ENCODE peak calls at places on chromosomes 16 and 17, in four cellular contexts. P, N, V and J are unnamed samples.

GRCh38 chr17:17320188-17320910 is 17.2 kb downstream of the NT5M start:
- DNase-seq in N (no peak), V (no peak), P (no peak), J (no peak)

GRCh38 chr17:78242024-78242742 is 10.8 kb downstream of the TMEM235 start:
- DNase-seq in V (no peak), N (no peak), P (peak; percentile 73), J (no peak)

GRCh38 chr17:74569392-74570003 is 2.2 kb upstream of the CD300H start:
- DNase-seq in P (no peak), V (no peak), N (no peak), J (peak; percentile 96)

GRCh38 chr17:72031219-72031906 is 89.5 kb upstream of the SOX9 start:
- DNase-seq in V (no peak), P (no peak), N (no peak), J (no peak)

GRCh38 chr17:71741836-71742235 is 379.0 kb upstream of the SOX9 start:
- DNase-seq in P (no peak), N (no peak), V (no peak), J (no peak)

GRCh38 chr17:7417056-7417655 is 3.0 kb upstream of the SPEM1 start:
- DNase-seq in N (no peak), V (no peak), P (no peak), J (no peak)

GRCh38 chr17:752620-753219 is 656 bp upstream of the GEMIN4 start:
- DNase-seq in N (peak; percentile 75), V (no peak), P (no peak), J (peak; percentile 80)

GRCh38 chr16:11233727-11234376 is 22.2 kb downstream of the SOCS1 start:
- DNase-seq in V (no peak), N (no peak), P (no peak), J (no peak)

GRCh38 chr17:12568358-12569251 is 97.1 kb upstream of the MYOCD start:
- DNase-seq in P (peak; percentile 13), N (no peak), V (no peak), J (no peak)

GRCh38 chr17:61325382-61326073 is 74.1 kb upstream of the TBX2 start:
- DNase-seq in N (no peak), P (no peak), V (no peak), J (peak; percentile 30)

GRCh38 chr16:25481636-25482035 is 210.1 kb upstream of the HS3ST4 start:
- DNase-seq in V (no peak), N (no peak), P (no peak), J (no peak)

GRCh38 chr16:22092143-22092933 is at the start of gene VWA3A:
- DNase-seq in P (no peak), N (no peak), V (no peak), J (peak; percentile 56)

GRCh38 chr16:66344533-66345145 is 21.9 kb upstream of the CDH5 start:
- DNase-seq in V (no peak), P (no peak), N (no peak), J (peak; percentile 67)

GRCh38 chr16:65950211-65950610 is 416.3 kb upstream of the CDH5 start:
- DNase-seq in N (no peak), V (no peak), P (no peak), J (no peak)

GRCh38 chr16:75019007-75019406 is 20.2 kb downstream of the ZNRF1 start:
- DNase-seq in P (peak; percentile 29), V (no peak), N (no peak), J (no peak)

DNA sequence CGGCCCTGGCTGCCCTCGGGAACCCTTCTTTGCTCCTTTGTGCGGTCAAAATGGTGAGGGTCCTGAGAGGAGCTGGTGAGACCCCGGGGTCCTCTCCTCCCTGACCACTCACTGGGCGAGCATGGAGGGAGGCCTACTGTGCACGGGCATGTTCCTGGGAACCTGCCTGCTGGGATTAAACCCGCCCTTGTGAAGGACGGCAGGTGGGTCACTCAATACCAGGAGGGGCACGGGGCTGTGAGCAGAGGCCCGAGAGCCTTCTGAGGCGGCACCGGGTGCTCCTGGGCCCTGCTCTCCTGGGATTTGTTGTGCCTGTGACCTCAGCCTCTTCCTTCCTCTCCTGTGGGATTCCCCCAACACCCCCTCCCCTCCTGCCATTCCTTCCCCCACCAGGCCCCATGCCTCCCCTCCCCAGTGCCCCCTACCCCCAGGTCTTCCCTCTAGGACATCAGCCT is 19.7 kb downstream of the METRNL start:
- DNase-seq in P (no peak), N (no peak), V (no peak), J (no peak)
- H3K4me3 ChIP-seq in P (no peak overlapping the region), N (peak overlapping the region; percentile 58), V (no peak overlapping the region), J (no peak overlapping the region)

DNA sequence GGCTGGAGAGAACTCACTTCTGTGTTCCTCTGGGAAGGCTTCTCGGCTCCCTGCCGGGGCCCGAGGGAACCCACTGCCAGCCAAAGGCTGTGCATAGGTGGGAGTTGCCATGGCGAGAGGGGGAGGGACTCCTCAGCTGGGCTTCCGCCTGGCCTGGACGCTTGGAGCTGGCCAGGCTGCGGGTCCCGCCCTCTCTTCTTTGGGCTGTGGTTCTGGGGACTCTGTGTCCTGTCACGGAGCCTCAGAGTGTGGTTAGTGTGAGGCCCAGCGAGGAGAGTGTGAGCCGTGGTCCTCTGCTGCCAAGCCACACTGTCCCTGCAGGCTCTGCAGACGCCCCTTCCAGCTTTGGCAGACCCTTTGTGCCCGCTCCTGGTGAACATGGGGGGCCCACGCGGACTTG is 123.1 kb downstream of the OR1D5 start:
- DNase-seq in N (peak; percentile 70), V (no peak), P (no peak), J (no peak)
- H3K4me3 ChIP-seq in N (peak overlapping the region; percentile 34), V (no peak overlapping the region), P (no peak overlapping the region), J (no peak overlapping the region)

GRCh38 chr16:50065241-50065623 is 538 bp upstream of the HEATR3 start:
- DNase-seq in P (no peak), V (no peak), N (no peak), J (no peak)
- H3K4me3 ChIP-seq in P (peak overlapping the region; percentile 42), V (peak overlapping the region; percentile 54), N (peak overlapping the region; percentile 94), J (peak overlapping the region; percentile 98)

DNA sequence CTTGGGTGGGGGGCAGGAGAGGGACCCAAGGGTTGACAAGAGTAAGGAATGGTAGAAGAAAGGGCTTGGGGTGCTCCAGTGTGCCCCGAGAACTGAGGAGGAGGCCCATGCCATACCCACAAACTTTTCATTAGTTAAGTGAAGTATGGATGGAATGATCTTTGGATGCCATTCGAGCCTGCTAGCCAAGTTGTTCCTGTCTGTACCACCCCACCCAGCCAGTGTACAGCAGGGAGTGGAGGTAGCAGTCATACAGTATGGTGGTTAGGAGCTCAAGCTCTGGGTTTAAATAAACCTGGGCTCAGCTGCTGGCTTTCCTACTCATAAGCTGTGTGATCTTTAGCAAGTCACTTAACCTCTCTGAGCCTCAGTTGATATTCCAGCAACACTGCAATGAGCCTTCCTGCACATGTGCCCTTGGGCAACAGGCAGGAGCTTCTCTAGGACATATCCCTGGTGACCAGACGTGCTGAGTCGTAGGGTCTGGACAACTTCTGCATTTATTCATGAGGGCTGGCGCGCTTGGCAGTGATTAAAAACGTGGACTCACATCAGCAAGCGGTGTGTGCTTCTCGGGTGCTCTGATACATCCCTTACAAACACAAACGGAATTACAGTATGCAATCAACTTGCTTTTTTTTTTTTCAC is 22.9 kb downstream of the ITPRIPL2 start:
- DNase-seq in V (no peak), N (no peak), P (no peak), J (peak; percentile 14)
- H3K4me3 ChIP-seq in V (no peak overlapping the region), N (no peak overlapping the region), P (no peak overlapping the region), J (no peak overlapping the region)

GRCh38 chr16:30986129-30986991 is 1.4 kb downstream of the HSD3B7 start:
- DNase-seq in V (no peak), P (no peak), N (no peak), J (no peak)
- H3K4me3 ChIP-seq in V (no peak overlapping the region), P (no peak overlapping the region), N (peak overlapping the region; percentile 72), J (no peak overlapping the region)

DNA sequence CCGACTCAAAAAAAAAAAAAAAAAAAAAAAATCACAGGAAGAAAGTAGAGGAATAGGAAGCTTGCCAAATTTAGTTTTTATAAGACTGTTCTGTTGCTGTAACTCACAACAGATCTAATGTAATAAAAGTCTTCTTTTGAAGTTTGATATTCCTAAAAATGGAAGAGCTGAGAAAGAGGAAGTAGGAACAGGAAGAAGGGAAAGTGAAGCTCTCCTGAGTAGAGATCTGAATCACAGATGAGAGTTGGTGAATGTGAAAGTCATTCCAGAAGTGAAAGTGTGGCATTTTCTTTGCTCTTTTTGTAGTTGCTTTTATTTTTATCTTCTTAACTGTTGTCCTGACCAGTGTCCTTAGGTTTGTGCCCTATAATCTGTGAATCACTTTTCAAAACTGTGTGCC is 2.1 kb downstream of the NMT1 start:
- DNase-seq in V (no peak), N (no peak), P (peak; percentile 74), J (no peak)
- H3K4me3 ChIP-seq in V (no peak overlapping the region), N (no peak overlapping the region), P (peak overlapping the region; percentile 36), J (no peak overlapping the region)